ENCODE peak calls at places on chromosomes 6 and 20, in four cellular contexts. J is AG04450, R is spleen, H is upper lobe of right lung. W is an unnamed sample.

GRCh38 chr20:29497261-29497671 is 1760.2 kb upstream of the DEFB115 start:
- DNase-seq in R (peak), H (peak), J (no peak), W (no peak)

GRCh38 chr6:154543638-154544037 is 33.2 kb upstream of the CNKSR3 start:
- DNase-seq in H (no peak), R (no peak), J (no peak), W (no peak)

GRCh38 chr20:9660236-9660868 is 146.0 kb downstream of the LAMP5 start:
- DNase-seq in H (no peak), J (no peak), R (no peak), W (no peak)

GRCh38 chr20:23670361-23670760 is 18.5 kb downstream of the CST4 start:
- DNase-seq in H (no peak), R (no peak), J (no peak), W (no peak)

GRCh38 chr6:40251609-40252008 is 317.3 kb upstream of the MOCS1 start:
- DNase-seq in J (no peak), H (no peak), R (no peak), W (no peak)

GRCh38 chr6:17470209-17470952 is 77.0 kb downstream of the CAP2 start:
- DNase-seq in H (no peak), R (no peak), J (no peak), W (no peak)

GRCh38 chr20:62605996-62606395 is 36.3 kb upstream of the SLCO4A1 start:
- DNase-seq in J (no peak), H (no peak), R (no peak), W (no peak)

GRCh38 chr6:100818066-100818465 is 63.1 kb downstream of the ASCC3 start:
- DNase-seq in J (no peak), R (no peak), H (no peak), W (no peak)

GRCh38 chr6:106562001-106562400 is 67.3 kb downstream of the RTN4IP1 start:
- DNase-seq in R (no peak), H (no peak), J (no peak), W (no peak)

GRCh38 chr20:48180039-48180438 is 394.8 kb upstream of the SULF2 start:
- DNase-seq in J (no peak), H (no peak), R (no peak), W (no peak)

GRCh38 chr6:43747734-43748133 is 22.3 kb upstream of the VEGFA start:
- DNase-seq in H (peak), J (no peak), R (no peak), W (peak)

GRCh38 chr20:37526238-37526838 is 1.3 kb downstream of the BLCAP start:
- DNase-seq in J (no peak), R (peak), H (no peak), W (peak)

GRCh38 chr20:8057871-8058270 is 38.3 kb upstream of the TMX4 start:
- DNase-seq in H (no peak), R (no peak), J (no peak), W (no peak)

DNA sequence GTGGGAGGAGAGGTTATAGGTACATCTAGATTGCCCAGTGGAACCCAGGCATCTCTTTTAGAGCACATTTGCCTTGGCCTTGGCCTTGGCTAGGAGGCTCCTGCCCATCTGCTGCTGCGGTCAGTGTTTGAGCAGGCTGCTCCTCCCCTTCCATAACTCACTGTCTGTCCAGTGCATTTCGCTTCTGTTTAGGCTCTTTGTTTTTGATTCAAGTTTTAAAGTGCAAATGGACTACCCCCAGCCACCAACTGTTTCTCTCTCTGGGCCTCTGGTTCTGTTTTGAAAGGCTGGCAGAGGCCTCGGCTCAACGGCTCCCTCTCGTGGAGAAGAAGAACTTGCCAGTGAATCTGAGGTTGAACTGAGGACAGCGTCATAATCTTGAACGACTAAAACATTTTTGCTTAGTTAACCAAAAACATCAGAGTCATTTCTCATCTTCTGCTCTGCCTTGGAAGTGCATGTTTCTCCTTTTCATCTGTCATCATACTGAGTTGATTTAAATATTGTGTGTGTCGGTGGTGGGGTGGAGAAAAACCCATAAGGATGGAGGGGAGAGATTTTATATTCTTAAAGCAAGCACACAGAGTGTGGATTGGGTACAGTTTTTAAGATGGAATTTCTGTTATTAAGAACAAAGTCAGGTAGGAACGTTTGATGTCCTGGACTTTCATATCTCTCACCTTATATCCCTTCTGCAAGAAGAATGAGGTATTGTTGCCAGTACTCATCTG is 171.4 kb downstream of the DTNBP1 start:
- DNase-seq in H (no peak), J (peak), R (peak), W (no peak)
- TF ChIP-seq CTCF in H (peak), J (peak), R (peak), W (peak)

GRCh38 chr6:27605401-27606342 is 132.8 kb upstream of the ZNF184 start:
- DNase-seq in J (no peak), R (no peak), H (no peak), W (no peak)
- H3K4me3 ChIP-seq in J (peak), R (peak), H (no peak), W (peak)

GRCh38 chr6:33723576-33724085 is 12.1 kb upstream of the UQCC2 start:
- DNase-seq in J (no peak), H (peak), R (peak), W (no peak)

GRCh38 chr6:33719326-33719987 is 8.0 kb upstream of the UQCC2 start:
- DNase-seq in H (peak), R (peak), J (no peak), W (no peak)

GRCh38 chr6:33720998-33721397 is 9.5 kb upstream of the UQCC2 start:
- DNase-seq in R (no peak), J (no peak), H (no peak), W (no peak)

GRCh38 chr6:33722103-33722646 is 10.7 kb upstream of the UQCC2 start:
- DNase-seq in H (peak), J (no peak), R (peak), W (no peak)

DNA sequence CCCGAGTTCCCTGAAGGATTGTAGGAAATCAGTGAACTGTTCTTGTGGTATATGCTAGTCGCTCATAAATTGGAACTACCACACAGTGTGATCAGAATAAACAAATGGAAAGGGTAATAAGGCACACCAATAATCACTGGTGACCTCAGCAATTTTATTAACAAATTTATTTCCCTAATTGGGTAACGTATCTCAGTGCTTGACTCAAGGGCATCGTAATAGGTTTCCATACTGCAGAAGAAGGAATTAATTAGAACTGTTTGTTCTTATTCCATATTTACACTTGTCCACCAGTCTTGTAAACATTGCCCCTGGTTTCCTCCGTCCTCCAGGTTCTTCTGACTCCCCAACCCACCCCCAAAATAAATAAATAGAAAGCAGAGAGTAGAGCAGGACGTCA is 10.0 kb upstream of the UQCC2 start:
- DNase-seq in R (no peak), J (no peak), H (no peak), W (no peak)
- H3K27ac ChIP-seq in R (no peak), J (no peak), H (no peak), W (no peak)

GRCh38 chr20:53829706-53830521 is 236.3 kb upstream of the ZNF217 start:
- DNase-seq in H (no peak), J (no peak), R (no peak), W (no peak)

GRCh38 chr20:53829086-53829703 is 235.6 kb upstream of the ZNF217 start:
- DNase-seq in H (no peak), R (no peak), J (peak), W (no peak)

GRCh38 chr20:53827292-53827995 is 233.8 kb upstream of the ZNF217 start:
- DNase-seq in R (no peak), J (no peak), H (no peak), W (no peak)

GRCh38 chr20:53827996-53828672 is 234.5 kb upstream of the ZNF217 start:
- DNase-seq in H (no peak), R (no peak), J (peak), W (no peak)

DNA sequence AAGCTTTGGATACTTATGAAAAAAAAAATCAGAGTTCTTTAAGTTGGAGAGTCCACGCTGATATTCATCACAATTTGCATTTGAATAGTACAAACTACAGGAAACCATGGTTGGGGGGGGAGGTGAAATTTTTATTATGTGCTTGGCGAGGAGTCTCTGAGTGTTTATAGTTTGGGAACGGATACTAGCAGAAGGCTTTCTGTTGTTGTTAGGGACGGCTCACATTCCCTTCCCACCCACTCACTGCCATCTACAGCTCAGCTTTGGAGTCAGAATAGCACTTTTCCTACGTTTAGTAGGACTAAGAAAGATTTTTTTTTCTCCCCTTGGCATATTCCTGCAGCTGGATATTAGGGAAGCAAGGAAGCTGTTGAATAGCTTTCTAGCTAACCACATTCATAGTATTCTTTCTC is 235.0 kb upstream of the ZNF217 start:
- DNase-seq in R (no peak), J (peak), H (no peak), W (no peak)
- TF ChIP-seq CTCF in R (no peak), J (peak), H (peak), W (no peak)